ENCODE peak calls at places on chromosomes 11 and 22, in ten cellular contexts. K is RWPE1; X is astrocyte of the cerebellum; I is OCI-M1; G is activated CD4-positive, alpha-beta T cell treated with anti-CD3 and anti-CD28 coated beads, Interleukin-2, amount 50 U/mL, for 48 hours; C is fibroblast of lung; F is naive thymus-derived CD8-positive, alpha-beta T cell; Y is omental fat pad; J is activated T-helper 1 cell treated with anti-CD3 and anti-CD28 coated beads, Interleukin-12 subunit alpha, Interleukin-12 subunit beta, Interleukin-2, Interleukin-4 antibody, amounts not matched to agents 30 ng/mL and 10 ng/mL and 1 ng/mL, durations not matched to agents 14 hours and 24 hours and 36 hours; L is GM06990. P is an unnamed sample.

GRCh38 chr11:119673389-119674336 is 55.3 kb downstream of the NECTIN1 start:
- DNase-seq in K (no peak), X (no peak), I (peak), G (peak), C (no peak), F (no peak), Y (no peak), J (peak), L (peak), P (no peak)

GRCh38 chr11:115425243-115425642 is 79.0 kb downstream of the CADM1 start:
- DNase-seq in K (no peak), X (no peak), I (no peak), G (no peak), C (no peak), F (no peak), Y (no peak), J (no peak), L (no peak), P (no peak)

GRCh38 chr11:1877211-1878133 is 14.2 kb downstream of the PRR33 start:
- DNase-seq in K (peak), X (no peak), I (no peak), G (no peak), C (peak), F (no peak), Y (no peak), J (no peak), L (no peak), P (no peak)

GRCh38 chr22:25898707-25899365 is 156.8 kb downstream of the MYO18B start:
- DNase-seq in K (no peak), X (no peak), I (peak), G (peak), C (no peak), F (no peak), Y (no peak), J (no peak), L (no peak), P (no peak)

GRCh38 chr11:45896392-45897068 is 10.5 kb downstream of the FREY1 start:
- DNase-seq in K (no peak), X (no peak), I (no peak), G (no peak), C (no peak), F (no peak), Y (no peak), J (no peak), L (no peak), P (no peak)

GRCh38 chr22:25146906-25147754 is 52.5 kb upstream of the CRYBB3 start:
- DNase-seq in K (no peak), X (no peak), I (no peak), G (no peak), C (no peak), F (no peak), Y (no peak), J (no peak), L (no peak), P (no peak)

GRCh38 chr11:122723576-122723975 is 68.1 kb downstream of the UBASH3B start:
- DNase-seq in K (no peak), X (no peak), I (no peak), G (peak), C (no peak), F (no peak), Y (no peak), J (no peak), L (no peak), P (no peak)

GRCh38 chr11:79097279-79097875 is 343.5 kb downstream of the TENM4 start:
- DNase-seq in K (no peak), X (peak), I (no peak), G (no peak), C (peak), F (no peak), Y (no peak), J (no peak), L (no peak), P (no peak)

GRCh38 chr11:35427158-35427557 is 7.8 kb upstream of the SLC1A2 start:
- DNase-seq in K (no peak), X (peak), I (no peak), G (no peak), C (peak), F (no peak), Y (no peak), J (no peak), L (no peak), P (peak)

GRCh38 chr11:117822522-117823033 is 2.0 kb downstream of the FXYD2 start:
- DNase-seq in K (no peak), X (no peak), I (no peak), G (no peak), C (no peak), F (no peak), Y (no peak), J (no peak), L (no peak), P (no peak)

GRCh38 chr22:20026996-20027601 is 6.2 kb downstream of the TANGO2 start:
- DNase-seq in K (no peak), X (no peak), I (no peak), G (no peak), C (no peak), F (no peak), Y (no peak), J (no peak), L (no peak), P (no peak)

GRCh38 chr11:46361283-46362145 is 14.3 kb downstream of the DGKZ start:
- DNase-seq in K (no peak), X (no peak), I (peak), G (peak), C (peak), F (peak), Y (no peak), J (peak), L (peak), P (peak)

GRCh38 chr22:26986051-26986881 is 328.9 kb downstream of the MIAT start:
- DNase-seq in K (no peak), X (no peak), I (no peak), G (no peak), C (no peak), F (no peak), Y (no peak), J (no peak), L (no peak), P (no peak)

GRCh38 chr11:2706321-2706720 is 6.5 kb upstream of the KCNQ1OT1 start:
- DNase-seq in K (no peak), X (no peak), I (no peak), G (no peak), C (no peak), F (no peak), Y (no peak), J (no peak), L (no peak), P (no peak)

GRCh38 chr11:73950869-73951710 is at the start of gene DNAJB13:
- DNase-seq in K (peak), X (no peak), I (peak), G (no peak), C (peak), F (no peak), Y (no peak), J (no peak), L (no peak), P (no peak)

GRCh38 chr11:93738647-93739081 is 2.6 kb downstream of the TAF1D start:
- DNase-seq in K (no peak), X (no peak), I (no peak), G (no peak), C (no peak), F (no peak), Y (no peak), J (no peak), L (no peak), P (no peak)

GRCh38 chr11:64836448-64837072 is 7.9 kb downstream of the CDC42BPG start:
- DNase-seq in K (no peak), X (no peak), I (no peak), G (no peak), C (no peak), F (no peak), Y (no peak), J (no peak), L (no peak), P (no peak)

GRCh38 chr11:61392991-61393595 is 706 bp downstream of the TMEM216 start:
- DNase-seq in K (peak), X (no peak), I (peak), G (peak), C (peak), F (no peak), Y (no peak), J (no peak), L (no peak), P (no peak)

GRCh38 chr11:102807921-102808320 is 10.0 kb upstream of the MMP1 start:
- DNase-seq in K (no peak), X (no peak), I (no peak), G (peak), C (peak), F (no peak), Y (no peak), J (no peak), L (no peak), P (no peak)

GRCh38 chr11:105144887-105145286 is 5.3 kb upstream of the CARD18 start:
- DNase-seq in K (peak), X (peak), I (no peak), G (no peak), C (peak), F (no peak), Y (no peak), J (no peak), L (no peak), P (no peak)

GRCh38 chr11:62439785-62440602 is 21.2 kb downstream of the SCGB1A1 start:
- DNase-seq in K (no peak), X (no peak), I (no peak), G (no peak), C (peak), F (no peak), Y (no peak), J (no peak), L (no peak), P (no peak)

GRCh38 chr11:70367071-70367470 is 31.3 kb upstream of the CTTN start:
- DNase-seq in K (no peak), X (no peak), I (no peak), G (no peak), C (peak), F (no peak), Y (no peak), J (no peak), L (no peak), P (no peak)

GRCh38 chr11:69689484-69690319 is 14.1 kb downstream of the FGF19 start:
- DNase-seq in K (no peak), X (no peak), I (peak), G (no peak), C (no peak), F (no peak), Y (no peak), J (no peak), L (no peak), P (no peak)

GRCh38 chr11:58024601-58025091 is 965 bp downstream of the OR9Q1 start:
- DNase-seq in K (no peak), X (no peak), I (no peak), G (no peak), C (peak), F (no peak), Y (no peak), J (no peak), L (no peak), P (no peak)

P was measured in anterior cingulate cortex.